ENCODE peak calls at places on chromosome 5, in seven cellular contexts. X is right lobe of liver, C is HepG2, G is upper lobe of left lung, S is K562, O is lung, B is psoas muscle. R is an unnamed sample.

GRCh38 chr5:61082516-61083280 is 79.6 kb downstream of the SMIM15 start:
- ATAC-seq in X (no peak), C (no peak), G (no peak), S (no peak), O (no peak), B (no peak), R (no peak)

GRCh38 chr5:14414007-14414406 is 167.6 kb upstream of the OTULINL start:
- ATAC-seq in X (no peak), C (no peak), G (no peak), S (no peak), O (no peak), B (no peak), R (no peak)

GRCh38 chr5:77028631-77029375 is 1.4 kb upstream of the AGGF1 start:
- ATAC-seq in X (no peak), C (no peak), G (no peak), S (no peak), O (no peak), B (no peak), R (no peak)

GRCh38 chr5:160496784-160497183 is 75.1 kb downstream of the PTTG1 start:
- ATAC-seq in X (no peak), C (no peak), G (no peak), S (no peak), O (no peak), B (no peak), R (no peak)

GRCh38 chr5:124675921-124676846 is 70.3 kb downstream of the ZNF608 start:
- ATAC-seq in X (no peak), C (no peak), G (no peak), S (no peak), O (no peak), B (peak; percentile 42), R (no peak)

GRCh38 chr5:10502578-10502977 is 60.9 kb downstream of the ROPN1L start:
- ATAC-seq in X (peak; percentile 10), C (peak; percentile 79), G (no peak), S (peak; percentile 52), O (no peak), B (no peak), R (no peak)

GRCh38 chr5:57774439-57774838 is 291.8 kb upstream of the ACTBL2 start:
- ATAC-seq in X (no peak), C (no peak), G (no peak), S (no peak), O (no peak), B (no peak), R (no peak)

GRCh38 chr5:86546582-86546981 is 71.2 kb upstream of the COX7C start:
- ATAC-seq in X (no peak), C (no peak), G (no peak), S (peak; percentile 34), O (no peak), B (no peak), R (no peak)

GRCh38 chr5:96648598-96648997 is 13.6 kb upstream of the CAST start:
- ATAC-seq in X (peak; percentile 85), C (no peak), G (no peak), S (no peak), O (no peak), B (peak; percentile 91), R (no peak)

GRCh38 chr5:55907927-55908326 is 56.8 kb downstream of the IL31RA start:
- ATAC-seq in X (no peak), C (no peak), G (no peak), S (no peak), O (no peak), B (no peak), R (no peak)

GRCh38 chr5:87138091-87138819 is 129.4 kb upstream of the RASA1 start:
- ATAC-seq in X (no peak), C (no peak), G (peak; percentile 57), S (no peak), O (no peak), B (no peak), R (peak; percentile 36)

GRCh38 chr5:150189728-150190502 is at the start of gene SLC6A7:
- ATAC-seq in X (no peak), C (no peak), G (peak; percentile 13), S (no peak), O (no peak), B (peak; percentile 40), R (no peak)

GRCh38 chr5:158995694-158996173 is 104.0 kb downstream of the EBF1 start:
- ATAC-seq in X (no peak), C (no peak), G (peak; percentile 81), S (no peak), O (no peak), B (no peak), R (peak; percentile 57)

GRCh38 chr5:74355456-74355855 is 285.1 kb downstream of the ENC1 start:
- ATAC-seq in X (no peak), C (no peak), G (no peak), S (no peak), O (no peak), B (no peak), R (no peak)

GRCh38 chr5:110865400-110866094 is 126.7 kb downstream of the SLC25A46 start:
- ATAC-seq in X (peak; percentile 45), C (peak; percentile 94), G (no peak), S (peak; percentile 87), O (peak; percentile 62), B (no peak), R (no peak)

GRCh38 chr5:149002053-149002452 is 60.8 kb downstream of the SH3TC2 start:
- ATAC-seq in X (no peak), C (peak; percentile 99), G (peak; percentile 77), S (no peak), O (peak; percentile 72), B (peak; percentile 95), R (no peak)

GRCh38 chr5:59317023-59317771 is 576.3 kb downstream of the PDE4D start:
- ATAC-seq in X (no peak), C (no peak), G (peak; percentile 36), S (no peak), O (no peak), B (peak; percentile 87), R (peak; percentile 59)

DNA sequence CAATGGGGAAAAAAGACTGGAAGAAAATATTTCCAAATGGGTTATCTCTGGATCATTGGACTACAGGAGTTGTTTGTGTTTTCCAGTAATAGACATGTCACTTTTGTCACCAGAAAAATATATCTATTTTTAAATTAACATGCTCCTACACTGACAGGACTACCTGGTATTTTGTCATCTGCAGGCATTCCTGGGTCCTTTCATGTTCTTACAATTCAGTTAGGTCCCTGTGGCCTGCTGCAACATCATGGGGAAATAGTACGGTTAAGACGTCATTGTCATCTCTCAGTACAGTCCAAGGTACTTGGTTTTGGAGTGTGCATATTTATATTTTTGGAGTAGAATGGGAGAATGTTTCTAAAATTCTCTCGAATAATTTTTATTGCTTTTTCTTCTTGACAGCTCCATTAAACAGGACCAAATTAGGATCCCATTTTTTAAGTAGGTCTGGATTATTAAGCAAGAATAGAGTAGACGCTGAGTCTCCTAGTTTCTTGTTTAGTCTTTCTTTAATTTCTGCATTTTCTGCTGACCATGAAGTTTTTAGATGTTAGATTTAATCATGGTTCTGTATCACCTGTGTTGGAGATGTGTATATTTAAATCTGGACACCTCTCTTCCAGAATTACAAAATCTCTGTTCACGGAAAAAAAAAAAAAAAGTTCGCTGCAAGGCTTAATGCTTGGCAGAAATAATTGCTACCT is 46.9 kb downstream of the SLC22A5 start:
- ATAC-seq in X (no peak), C (no peak), G (no peak), S (no peak), O (no peak), B (no peak), R (no peak)
- H3K27ac ChIP-seq in X (peak overlapping the region; percentile 14), C (no peak overlapping the region), G (peak overlapping the region; percentile 100), S (no peak overlapping the region), O (peak overlapping the region; percentile 77), B (peak overlapping the region; percentile 96), R (peak overlapping the region; percentile 40)

DNA sequence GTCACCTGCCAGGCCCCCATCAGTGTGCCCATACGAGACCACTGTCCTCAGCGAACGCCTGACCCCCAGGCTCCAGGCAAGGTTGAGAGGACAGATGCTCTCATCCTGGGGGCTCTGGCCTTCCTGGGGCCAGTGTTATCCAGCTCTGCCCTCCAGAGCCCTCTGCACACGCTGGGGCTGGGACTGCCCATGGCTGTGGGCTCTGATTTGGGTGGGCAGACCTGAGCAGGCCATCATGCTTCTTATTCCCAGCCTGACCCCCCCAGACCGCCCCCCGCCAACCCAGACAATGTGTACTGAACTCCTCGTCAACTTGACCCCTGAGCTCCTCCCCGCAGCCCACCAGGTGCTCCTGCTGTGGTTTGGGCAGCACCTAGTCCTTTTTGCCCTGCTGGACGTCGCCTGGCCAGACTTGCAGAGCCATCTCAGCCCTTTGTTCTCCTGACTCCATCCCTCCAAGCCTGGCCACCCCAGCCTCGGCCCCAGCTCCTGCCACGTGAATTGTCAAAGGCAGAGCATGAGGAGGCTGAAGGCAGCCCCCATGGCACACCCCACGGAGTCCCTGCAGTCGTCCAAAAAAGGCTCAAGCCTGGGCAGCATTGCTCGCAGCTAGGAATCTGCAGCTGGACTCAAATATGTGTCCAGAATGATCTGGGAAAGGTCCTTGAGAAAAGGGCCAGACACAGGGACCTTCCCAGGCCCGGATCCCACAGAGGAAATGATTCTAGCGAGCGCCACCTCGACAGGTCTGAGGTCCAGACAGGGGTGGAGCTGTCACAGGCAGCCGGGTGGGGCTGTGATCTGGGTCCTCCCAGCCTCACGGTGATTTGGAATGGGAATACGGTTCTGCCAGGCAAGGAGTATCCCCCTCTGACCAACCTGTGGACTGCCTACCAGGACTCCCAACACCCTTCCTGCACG is 87.0 kb downstream of the ADAMTS2 start:
- ATAC-seq in X (no peak), C (no peak), G (no peak), S (no peak), O (no peak), B (no peak), R (no peak)
- H3K27ac ChIP-seq in X (no peak overlapping the region), C (no peak overlapping the region), G (no peak overlapping the region), S (no peak overlapping the region), O (no peak overlapping the region), B (no peak overlapping the region), R (no peak overlapping the region)

GRCh38 chr5:1908931-1909330 is 26.2 kb upstream of the IRX4 start:
- ATAC-seq in X (no peak), C (no peak), G (no peak), S (no peak), O (no peak), B (no peak), R (no peak)
- H3K27ac ChIP-seq in X (no peak overlapping the region), C (no peak overlapping the region), G (no peak overlapping the region), S (no peak overlapping the region), O (no peak overlapping the region), B (no peak overlapping the region), R (no peak overlapping the region)

GRCh38 chr5:139271201-139272027 is 22.1 kb upstream of the MATR3 start:
- ATAC-seq in X (no peak), C (no peak), G (no peak), S (no peak), O (no peak), B (peak; percentile 53), R (peak; percentile 27)

GRCh38 chr5:139273572-139274264 is 19.8 kb upstream of the MATR3 start:
- ATAC-seq in X (peak; percentile 99), C (peak; percentile 86), G (peak; percentile 100), S (peak; percentile 92), O (peak; percentile 96), B (peak; percentile 93), R (peak; percentile 96)

GRCh38 chr5:139275536-139276297 is 17.8 kb upstream of the MATR3 start:
- ATAC-seq in X (no peak), C (peak; percentile 8), G (no peak), S (peak; percentile 27), O (no peak), B (no peak), R (no peak)

GRCh38 chr5:139272471-139273321 is 20.8 kb upstream of the MATR3 start:
- ATAC-seq in X (no peak), C (peak; percentile 57), G (no peak), S (no peak), O (no peak), B (no peak), R (no peak)

GRCh38 chr5:139273322-139273571 is 20.3 kb upstream of the MATR3 start:
- ATAC-seq in X (no peak), C (peak; percentile 81), G (peak; percentile 47), S (peak; percentile 60), O (no peak), B (peak; percentile 29), R (peak; percentile 29)
- H3K27ac ChIP-seq in X (peak overlapping the region; percentile 85), C (peak overlapping the region; percentile 77), G (peak overlapping the region; percentile 87), S (peak overlapping the region; percentile 92), O (peak overlapping the region; percentile 56), B (peak overlapping the region; percentile 94), R (peak overlapping the region; percentile 87)

GRCh38 chr5:140595538-140595937 is 30.9 kb downstream of the SLC35A4 start:
- ATAC-seq in X (peak; percentile 69), C (no peak), G (peak; percentile 81), S (peak; percentile 28), O (peak; percentile 51), B (peak; percentile 75), R (peak; percentile 54)
- H3K27ac ChIP-seq in X (peak overlapping the region; percentile 81), C (no peak overlapping the region), G (peak overlapping the region; percentile 72), S (no peak overlapping the region), O (no peak overlapping the region), B (peak overlapping the region; percentile 34), R (no peak overlapping the region)

R was measured in gastroesophageal sphincter.